ENCODE peak calls at places on chromosomes 11 and 22, in nine cellular contexts. S is HCT116, D is GM23338, P is PC-3, A is neural progenitor cell, X is MM.1S, Y is SK-N-SH, C is OCI-LY7, H is hepatocyte. Q is an unnamed sample.

GRCh38 chr11:75174781-75175370 is 24.0 kb downstream of the SLCO2B1 start:
- DNase-seq in S (no peak), H (no peak), X (no peak), Y (no peak), D (no peak), P (no peak), A (no peak), C (peak; percentile 56), Q (peak; percentile 48)

GRCh38 chr22:30045001-30045887 is 35.0 kb upstream of the HORMAD2 start:
- DNase-seq in C (no peak), S (no peak), A (no peak), Y (no peak), X (no peak), H (no peak), D (no peak), P (no peak), Q (no peak)

GRCh38 chr11:75469785-75470405 is 36.9 kb upstream of the KLHL35 start:
- DNase-seq in C (no peak), P (no peak), D (no peak), S (no peak), A (no peak), Y (no peak), X (no peak), H (no peak), Q (no peak)

GRCh38 chr11:21635359-21635758 is 557.5 kb upstream of the ANO5 start:
- DNase-seq in X (no peak), A (no peak), C (no peak), D (no peak), P (no peak), Y (no peak), H (no peak), S (no peak), Q (no peak)

GRCh38 chr22:21920341-21921183 is 32.1 kb downstream of the PPM1F start:
- DNase-seq in X (no peak), P (no peak), A (no peak), C (no peak), H (no peak), S (no peak), D (no peak), Y (peak; percentile 16), Q (no peak)

GRCh38 chr11:83021780-83022125 is 49.9 kb downstream of the RAB30 start:
- DNase-seq in X (no peak), P (no peak), D (no peak), Y (no peak), A (no peak), H (no peak), S (no peak), C (no peak), Q (no peak)

GRCh38 chr22:27829620-27830019 is 28.1 kb upstream of the MN1 start:
- DNase-seq in H (no peak), C (no peak), Y (no peak), S (no peak), A (no peak), D (no peak), P (no peak), X (no peak), Q (no peak)

GRCh38 chr11:46413755-46414465 is 22.3 kb upstream of the CHRM4 start:
- DNase-seq in D (no peak), H (peak; percentile 33), A (no peak), C (no peak), S (no peak), X (no peak), P (peak; percentile 74), Y (no peak), Q (no peak)

GRCh38 chr11:68380786-68381622 is 68.6 kb downstream of the LRP5 start:
- DNase-seq in Y (no peak), D (no peak), A (no peak), H (no peak), X (no peak), C (peak; percentile 24), P (no peak), S (no peak), Q (no peak)

GRCh38 chr11:13917269-13917668 is 45.3 kb upstream of the SPON1 start:
- DNase-seq in C (no peak), S (no peak), D (no peak), P (no peak), Y (no peak), X (no peak), A (no peak), H (no peak), Q (no peak)

DNA sequence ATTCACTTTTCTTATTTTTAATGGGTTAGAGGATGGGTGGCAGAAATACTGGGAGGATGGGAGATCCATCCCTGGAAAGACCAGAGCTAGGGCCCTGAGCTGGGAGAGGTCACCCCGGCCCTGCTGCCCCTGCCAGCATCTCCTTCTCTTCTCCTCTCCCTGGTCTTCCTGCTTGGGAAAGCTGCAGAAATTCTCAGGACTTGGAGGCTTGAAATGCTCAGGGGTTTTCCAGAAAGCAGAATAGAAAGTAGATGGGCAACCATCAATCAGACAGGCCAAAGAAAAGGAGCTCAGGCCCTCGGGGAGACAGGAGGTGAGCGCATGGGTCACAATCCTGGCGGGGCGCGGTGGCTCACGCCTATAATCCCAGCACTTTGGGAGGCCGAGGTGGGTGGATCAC is 1.5 kb downstream of the APOBEC3H start:
- DNase-seq in S (no peak), X (no peak), D (no peak), A (no peak), H (no peak), C (no peak), Y (no peak), P (no peak), Q (no peak)
- H3K4me2 ChIP-seq in S (no peak overlapping the region), X (no peak overlapping the region), D (no peak overlapping the region), A (no peak overlapping the region), H (no peak overlapping the region), C (no peak overlapping the region), Y (no peak overlapping the region), P (no peak overlapping the region), Q (no peak overlapping the region)

DNA sequence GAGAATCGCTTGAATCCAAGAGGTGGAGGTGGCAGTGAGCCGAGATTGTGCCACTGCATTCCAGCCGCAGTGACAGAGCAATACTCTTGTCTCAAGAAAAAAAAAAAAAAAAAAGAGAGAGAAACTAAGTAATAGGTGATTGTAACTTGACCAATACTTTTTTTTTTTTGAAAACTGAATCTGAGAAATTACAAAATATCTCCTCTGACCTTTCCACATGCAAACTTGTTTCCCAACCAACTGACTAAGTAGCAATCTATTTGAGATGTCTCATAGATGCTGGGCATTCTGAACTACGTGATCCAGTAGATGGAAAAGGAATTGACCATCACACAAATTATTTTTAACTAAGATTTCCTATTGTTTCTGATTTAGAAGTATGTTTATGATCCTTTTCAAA is 407.3 kb upstream of the CHORDC1 start:
- DNase-seq in C (no peak), P (peak; percentile 9), D (no peak), X (no peak), H (no peak), S (no peak), A (no peak), Y (no peak), Q (no peak)
- TF ChIP-seq EZH2phosphoT487 in C (no peak), P (no peak), D (no peak), X (no peak), H (no peak), S (no peak), A (no peak), Y (no peak), Q (no peak)

DNA sequence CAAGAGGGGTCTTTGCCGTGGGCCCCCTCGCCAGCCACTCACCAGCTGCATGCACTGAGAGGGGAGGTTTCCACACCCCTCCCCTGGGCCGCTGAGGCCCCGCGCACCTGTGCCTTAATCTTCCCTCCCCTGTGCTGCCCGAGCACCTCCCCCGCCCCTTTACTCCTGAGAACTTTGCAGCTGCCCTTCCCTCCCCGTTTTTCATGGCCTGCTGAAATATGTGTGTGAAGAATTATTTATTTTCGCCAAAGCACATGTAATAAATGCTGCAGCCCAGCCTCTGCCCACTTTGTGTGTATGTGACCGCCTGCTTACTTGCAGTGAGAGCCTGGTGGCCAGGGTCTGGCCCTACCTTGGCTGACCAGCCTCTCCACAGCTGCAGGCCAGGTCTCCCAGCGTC is 2.8 kb upstream of the CRACR2B start:
- DNase-seq in H (no peak), S (no peak), P (no peak), C (no peak), X (no peak), Y (no peak), D (no peak), A (no peak), Q (no peak)
- H3K27ac ChIP-seq in H (no peak overlapping the region), S (peak overlapping the region; percentile 32), P (peak overlapping the region; percentile 74), C (no peak overlapping the region), X (no peak overlapping the region), Y (no peak overlapping the region), D (no peak overlapping the region), A (no peak overlapping the region), Q (no peak overlapping the region)

GRCh38 chr22:33564683-33565082 is 355.6 kb downstream of the LARGE1 start:
- DNase-seq in P (no peak), S (no peak), H (no peak), X (no peak), D (no peak), Y (no peak), A (no peak), C (no peak), Q (no peak)
- H3K4me2 ChIP-seq in P (no peak overlapping the region), S (no peak overlapping the region), H (no peak overlapping the region), X (no peak overlapping the region), D (no peak overlapping the region), Y (no peak overlapping the region), A (no peak overlapping the region), C (no peak overlapping the region), Q (no peak overlapping the region)

DNA sequence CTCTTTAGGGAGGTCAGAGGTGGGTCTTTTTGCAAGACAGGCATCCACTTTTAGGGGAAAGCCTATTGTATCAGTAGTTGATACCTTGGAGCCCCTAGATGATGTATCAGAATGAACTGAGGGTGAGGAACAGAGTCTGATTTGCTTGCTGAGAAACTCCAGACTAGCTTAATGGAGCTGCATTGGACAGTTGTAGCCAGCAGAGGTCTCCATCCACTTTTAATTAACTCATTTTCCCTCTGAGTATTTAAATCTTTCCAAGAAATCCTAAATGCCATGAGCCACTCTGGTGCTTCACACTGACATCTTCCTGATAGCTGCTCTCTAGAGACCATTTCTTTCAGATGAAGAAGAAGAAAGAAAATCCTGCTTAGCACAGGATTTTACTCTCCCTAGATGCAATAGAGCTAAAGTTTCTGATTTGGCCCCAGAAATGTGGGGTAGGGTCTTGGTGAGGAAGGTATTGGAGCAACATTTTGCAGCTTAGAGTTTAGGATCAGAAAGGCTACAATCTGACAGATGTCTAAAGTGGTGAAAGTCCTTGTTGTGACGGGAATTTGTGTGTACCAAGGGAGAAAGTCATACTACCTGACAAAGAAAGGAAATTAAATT is 38.0 kb downstream of the EXT2 start:
- DNase-seq in A (peak; percentile 61), C (peak; percentile 18), P (peak; percentile 59), X (no peak), D (peak; percentile 75), H (peak; percentile 56), Y (peak; percentile 43), S (no peak), Q (peak; percentile 66)
- TF ChIP-seq EZH2phosphoT487 in A (no peak), C (no peak), P (no peak), X (no peak), D (no peak), H (no peak), Y (no peak), S (no peak), Q (no peak)

Q was measured in GM23248.